ENCODE peak calls at places on chromosomes 6 and 20, in six cellular contexts. U, L, F, Z, N and R are unnamed samples.

GRCh38 chr6:80356545-80356944 is 250.1 kb downstream of the BCKDHB start:
- DNase-seq in U (no peak), L (no peak), F (no peak), Z (no peak), N (no peak), R (no peak)

GRCh38 chr6:1527098-1527497 is 82.6 kb upstream of the FOXC1 start:
- DNase-seq in U (no peak), L (no peak), F (no peak), Z (peak; percentile 25), N (no peak), R (no peak)

GRCh38 chr20:47854687-47855212 is 69.5 kb upstream of the SULF2 start:
- DNase-seq in U (peak; percentile 75), L (no peak), F (peak; percentile 41), Z (peak; percentile 49), N (peak; percentile 7), R (peak; percentile 66)

GRCh38 chr6:169640983-169641382 is 60.8 kb downstream of the WDR27 start:
- DNase-seq in U (no peak), L (no peak), F (no peak), Z (no peak), N (no peak), R (no peak)

GRCh38 chr20:62714006-62714405 is 5.4 kb downstream of the NTSR1 start:
- DNase-seq in U (no peak), L (no peak), F (no peak), Z (no peak), N (no peak), R (no peak)

GRCh38 chr6:52595000-52595795 is 18.3 kb upstream of the TRAM2 start:
- DNase-seq in U (peak; percentile 93), L (no peak), F (peak; percentile 82), Z (peak; percentile 90), N (peak; percentile 91), R (peak; percentile 29)

GRCh38 chr6:149031545-149032317 is 284.9 kb downstream of the UST start:
- DNase-seq in U (no peak), L (no peak), F (no peak), Z (peak; percentile 98), N (no peak), R (no peak)

GRCh38 chr6:151391021-151391470 is 313 bp downstream of the ZBTB2 start:
- DNase-seq in U (peak; percentile 81), L (peak; percentile 65), F (peak; percentile 7), Z (peak; percentile 69), N (no peak), R (peak; percentile 51)

GRCh38 chr6:132671295-132671694 is 12.3 kb upstream of the TAAR1 start:
- DNase-seq in U (no peak), L (no peak), F (no peak), Z (no peak), N (no peak), R (no peak)

GRCh38 chr6:134787261-134787871 is 162.5 kb downstream of the ALDH8A1 start:
- DNase-seq in U (no peak), L (no peak), F (no peak), Z (peak; percentile 66), N (no peak), R (no peak)

GRCh38 chr6:42726485-42727083 is 4.2 kb upstream of the PRPH2 start:
- DNase-seq in U (peak; percentile 89), L (peak; percentile 32), F (peak; percentile 79), Z (peak; percentile 88), N (peak; percentile 28), R (peak; percentile 72)

GRCh38 chr6:47495954-47496545 is 18.5 kb downstream of the CD2AP start:
- DNase-seq in U (no peak), L (no peak), F (no peak), Z (no peak), N (no peak), R (no peak)

GRCh38 chr6:11231564-11232176 is 798 bp downstream of the NEDD9 start:
- DNase-seq in U (no peak), L (no peak), F (no peak), Z (peak; percentile 83), N (no peak), R (no peak)